ENCODE peak calls at places on chromosome X, in ten cellular contexts. V is body of pancreas, E is lower leg skin, L is esophagus squamous epithelium, S is sigmoid colon, I is A549, R is stomach, W is tibial nerve, T is Peyer's patch, J is right lobe of liver. C is an unnamed sample.

GRCh38 chrX:151977009-151977408 is 2.5 kb upstream of the GABRE start:
- DNase-seq in E (no peak), T (no peak), I (no peak), S (no peak), J (no peak), L (no peak), R (no peak), V (no peak), W (no peak), C (no peak)

GRCh38 chrX:78960888-78961287 is 15.7 kb downstream of the P2RY10 start:
- DNase-seq in V (no peak), W (no peak), J (no peak), E (no peak), T (no peak), S (no peak), L (no peak), I (no peak), R (no peak), C (no peak)

GRCh38 chrX:1535241-1536041 is 1.5 kb downstream of the P2RY8 start:
- DNase-seq in E (peak), L (peak), R (no peak), W (no peak), V (peak), S (no peak), T (peak), I (no peak), J (no peak), C (peak)

GRCh38 chrX:108464604-108465003 is 25.0 kb downstream of the COL4A5 start:
- DNase-seq in T (no peak), L (no peak), I (no peak), R (no peak), W (no peak), V (no peak), S (no peak), E (no peak), J (no peak), C (no peak)

GRCh38 chrX:149759824-149760223 is 14.0 kb upstream of the HSFX1 start:
- DNase-seq in I (no peak), S (no peak), L (no peak), J (no peak), V (no peak), W (no peak), E (peak), T (no peak), R (no peak), C (no peak)

GRCh38 chrX:131068945-131069719 is 11.0 kb downstream of the ARHGAP36 start:
- DNase-seq in L (no peak), W (no peak), I (peak), J (no peak), R (no peak), S (no peak), V (peak), E (no peak), T (no peak), C (no peak)

GRCh38 chrX:153778151-153778551 is 2.7 kb upstream of the SRPK3 start:
- DNase-seq in E (no peak), J (no peak), T (no peak), I (no peak), V (no peak), S (no peak), L (no peak), W (no peak), R (no peak), C (no peak)

GRCh38 chrX:45771114-45771513 is 570.4 kb upstream of the DIPK2B start:
- DNase-seq in V (no peak), I (peak), J (no peak), R (peak), W (no peak), S (peak), L (no peak), E (no peak), T (no peak), C (peak)

GRCh38 chrX:130523460-130524394 is 121.9 kb downstream of the RBMX2 start:
- DNase-seq in J (no peak), L (no peak), E (no peak), I (no peak), R (peak), W (peak), S (no peak), V (peak), T (no peak), C (peak)

GRCh38 chrX:55818673-55819375 is 101.3 kb downstream of the RRAGB start:
- DNase-seq in E (no peak), J (no peak), L (no peak), I (no peak), V (no peak), T (no peak), R (no peak), W (no peak), S (no peak), C (no peak)

GRCh38 chrX:13937370-13938052 is 92.2 kb downstream of the GEMIN8 start:
- DNase-seq in J (no peak), L (no peak), S (no peak), W (no peak), I (no peak), R (no peak), V (no peak), T (no peak), E (no peak), C (peak)

GRCh38 chrX:39491548-39492297 is 606.0 kb downstream of the BCOR start:
- DNase-seq in I (no peak), E (no peak), W (no peak), J (no peak), R (no peak), S (no peak), V (peak), T (peak), L (no peak), C (peak)

GRCh38 chrX:153200462-153200861 is 21.4 kb downstream of the MAGEA1 start:
- DNase-seq in S (no peak), L (no peak), I (no peak), J (no peak), R (no peak), V (no peak), W (no peak), E (no peak), T (no peak), C (no peak)

GRCh38 chrX:152926279-152926678 is 28.4 kb downstream of the ZNF185 start:
- DNase-seq in W (no peak), I (peak), R (peak), J (peak), E (no peak), V (peak), L (no peak), T (peak), S (no peak), C (peak)

GRCh38 chrX:9786839-9787635 is 808 bp downstream of the SHROOM2 start:
- DNase-seq in V (peak), L (no peak), R (no peak), S (no peak), J (peak), W (no peak), T (no peak), E (no peak), I (no peak), C (no peak)

DNA sequence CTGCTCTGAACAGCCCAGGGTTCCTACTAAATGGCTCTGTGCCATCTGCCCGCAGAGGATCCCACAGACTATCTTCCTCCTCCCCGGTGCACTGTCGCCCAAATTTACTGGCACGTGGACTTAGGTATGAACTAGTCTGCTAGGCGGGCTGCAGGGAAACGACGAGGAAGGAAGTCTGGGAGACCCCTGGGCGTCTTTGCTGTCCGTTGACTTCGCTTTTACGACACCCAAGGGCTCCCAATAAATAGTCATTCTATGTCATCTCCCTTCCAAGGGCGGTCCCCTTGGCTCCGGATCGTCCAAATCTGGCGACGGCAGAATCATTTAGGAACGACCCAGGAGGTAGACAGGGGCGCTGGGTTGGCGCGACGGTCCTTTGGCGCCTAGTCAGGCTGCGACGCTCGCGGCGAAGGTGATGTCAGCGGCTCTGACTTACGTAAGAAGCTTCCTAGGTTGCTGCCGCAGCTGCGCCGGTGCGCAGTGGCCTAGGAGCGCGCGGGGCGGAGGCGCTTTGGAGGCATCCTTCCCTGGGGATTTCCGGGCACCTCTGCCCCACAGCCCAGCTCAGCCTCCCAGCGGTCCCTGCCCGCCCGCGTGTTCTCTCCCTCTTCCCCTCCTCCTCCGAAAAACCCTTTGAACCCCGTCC is 2.2 kb downstream of the NHS start:
- DNase-seq in J (peak), I (peak), R (peak), W (peak), L (no peak), V (peak), T (no peak), S (peak), E (no peak), C (no peak)
- TF ChIP-seq POLR2A in J (no peak), I (no peak), R (no peak), W (no peak), L (peak), V (no peak), T (no peak), S (no peak), E (no peak), C (no peak)

DNA sequence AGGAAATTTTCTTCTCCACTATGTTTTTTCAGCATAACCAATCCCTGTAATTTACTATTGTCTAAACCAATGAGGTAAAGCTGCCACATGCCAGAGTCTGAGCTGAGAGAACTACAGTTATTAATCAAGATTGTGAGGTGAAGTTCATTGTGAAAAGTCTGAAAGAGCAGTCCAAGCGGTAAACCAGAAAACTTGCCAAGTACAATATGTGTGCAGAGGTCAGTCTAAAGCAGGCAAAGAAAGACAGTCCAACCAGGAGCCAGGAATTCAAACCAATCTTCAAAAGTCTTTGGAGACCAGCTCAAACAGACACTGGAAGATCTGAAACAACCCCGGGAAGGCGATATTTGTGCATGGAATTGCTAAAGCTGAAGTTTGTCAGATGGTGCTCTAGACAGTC is 229.1 kb upstream of the POU3F4 start:
- DNase-seq in S (no peak), R (no peak), L (no peak), T (no peak), J (no peak), E (no peak), I (no peak), W (no peak), V (no peak), C (no peak)
- TF ChIP-seq POLR2A in S (no peak), R (no peak), L (no peak), T (no peak), J (no peak), E (no peak), I (no peak), W (no peak), V (no peak), C (no peak)

GRCh38 chrX:54357414-54358377 is at the start of gene WNK3:
- DNase-seq in W (peak), E (peak), I (peak), V (peak), R (peak), J (peak), S (peak), L (peak), T (no peak), C (no peak)
- TF ChIP-seq POLR2A in W (peak), E (no peak), I (no peak), V (peak), R (no peak), J (no peak), S (no peak), L (no peak), T (no peak), C (no peak)

GRCh38 chrX:119605739-119606507 is at the start of gene NKRF:
- DNase-seq in E (peak), R (peak), I (peak), V (peak), T (peak), S (peak), W (peak), L (peak), J (peak), C (peak)
- TF ChIP-seq POLR2A in E (no peak), R (peak), I (peak), V (peak), T (peak), S (peak), W (peak), L (peak), J (peak), C (peak)

GRCh38 chrX:40735318-40736169 is at the start of gene MED14:
- DNase-seq in V (peak), T (peak), L (peak), W (peak), I (peak), E (peak), J (peak), S (peak), R (peak), C (peak)
- TF ChIP-seq POLR2A in V (peak), T (peak), L (peak), W (peak), I (peak), E (no peak), J (peak), S (no peak), R (no peak), C (peak)